ENCODE peak calls at places on chromosomes 2 and 18, in eight cellular contexts. P is T follicular helper cell; G is Panc1; D is omental fat pad; R is fibroblast of mammary gland; M is GM03348; K is activated T-helper 1 cell treated with anti-CD3 and anti-CD28 coated beads, Interleukin-12 subunit alpha, Interleukin-12 subunit beta, Interleukin-2, Interleukin-4 antibody, amounts not matched to agents 30 ng/mL and 10 ng/mL and 1 ng/mL, durations not matched to agents 14 hours and 24 hours and 36 hours; Z is iPS-NIHi11. Q is an unnamed sample.
A peak's percentile ranks its signal among the peaks of the same experiment; 100 is the strongest.

GRCh38 chr2:45009928-45010705 is 865 bp upstream of the SIX2 start:
- DNase-seq in Z (peak; percentile 63), R (peak; percentile 87), G (no peak), P (no peak), D (no peak), M (peak; percentile 78), K (no peak), Q (peak; percentile 81)

GRCh38 chr2:85539361-85540130 is 578 bp downstream of the MAT2A start:
- DNase-seq in G (no peak), K (peak; percentile 68), R (peak; percentile 56), Z (peak; percentile 40), M (peak; percentile 80), P (peak; percentile 61), D (peak; percentile 39), Q (peak; percentile 70)

GRCh38 chr2:169716229-169716886 is 17.3 kb upstream of the KLHL23 start:
- DNase-seq in P (no peak), Z (no peak), R (peak; percentile 91), K (no peak), G (no peak), M (peak; percentile 42), D (no peak), Q (peak; percentile 93)

GRCh38 chr2:227536445-227536844 is 62.2 kb upstream of the SCYGR2 start:
- DNase-seq in R (no peak), Z (no peak), G (no peak), K (no peak), P (no peak), M (no peak), D (no peak), Q (no peak)

GRCh38 chr18:78703297-78703696 is 276.3 kb upstream of the SALL3 start:
- DNase-seq in Z (peak; percentile 47), D (no peak), M (no peak), P (no peak), R (no peak), K (no peak), G (no peak), Q (no peak)

GRCh38 chr2:54666741-54667639 is 56.5 kb upstream of the EML6 start:
- DNase-seq in K (no peak), M (peak; percentile 15), R (peak; percentile 81), G (no peak), P (no peak), D (no peak), Z (no peak), Q (peak; percentile 84)

GRCh38 chr2:33210626-33211025 is 263.9 kb downstream of the LTBP1 start:
- DNase-seq in K (no peak), P (no peak), Z (peak; percentile 39), R (peak; percentile 99), D (no peak), G (peak; percentile 74), M (peak; percentile 86), Q (peak; percentile 95)

GRCh38 chr18:39772155-39772919 is 2182.7 kb upstream of the PIK3C3 start:
- DNase-seq in Z (no peak), P (no peak), G (no peak), R (peak; percentile 51), M (no peak), K (no peak), D (no peak), Q (no peak)

GRCh38 chr2:166351319-166351718 is 24.4 kb downstream of the SCN9A start:
- DNase-seq in P (no peak), Z (no peak), D (no peak), M (peak; percentile 30), G (no peak), R (peak; percentile 63), K (no peak), Q (no peak)

GRCh38 chr18:23828426-23828825 is 139.2 kb downstream of the LAMA3 start:
- DNase-seq in R (peak; percentile 82), K (peak; percentile 49), M (peak; percentile 36), P (peak; percentile 33), G (no peak), Z (no peak), D (no peak), Q (peak; percentile 89)

GRCh38 chr2:120205901-120206581 is 17.2 kb downstream of the TMEM185B start:
- DNase-seq in P (no peak), Z (peak; percentile 78), R (no peak), D (no peak), M (peak; percentile 40), K (no peak), G (no peak), Q (peak; percentile 15)

GRCh38 chr2:99881901-99882591 is 260.3 kb downstream of the AFF3 start:
- DNase-seq in M (peak; percentile 32), D (no peak), P (no peak), G (no peak), Z (peak; percentile 41), R (peak; percentile 82), K (no peak), Q (peak; percentile 90)

GRCh38 chr2:235024191-235024611 is 72.4 kb downstream of the SH3BP4 start:
- DNase-seq in G (no peak), K (no peak), P (no peak), Z (no peak), M (no peak), D (no peak), R (no peak), Q (peak; percentile 99)

GRCh38 chr18:55539240-55539639 is 48.8 kb downstream of the TCF4 start:
- DNase-seq in D (no peak), P (no peak), R (peak; percentile 66), Z (no peak), G (no peak), M (peak; percentile 9), K (no peak), Q (peak; percentile 78)

GRCh38 chr18:3654442-3655253 is 204.7 kb downstream of the TGIF1 start:
- DNase-seq in Z (no peak), G (no peak), R (no peak), P (no peak), M (no peak), K (no peak), D (no peak), Q (no peak)

GRCh38 chr2:127747621-127748020 is 46.3 kb downstream of the SFT2D3 start:
- DNase-seq in P (no peak), G (no peak), M (no peak), D (no peak), K (no peak), R (no peak), Z (no peak), Q (no peak)

GRCh38 chr2:150548527-150548926 is 61.1 kb upstream of the RND3 start:
- DNase-seq in K (no peak), Z (peak; percentile 51), R (peak; percentile 26), G (no peak), D (no peak), M (no peak), P (no peak), Q (peak; percentile 47)

GRCh38 chr2:9206991-9207640 is 504 bp downstream of the ASAP2 start:
- DNase-seq in P (no peak), D (no peak), G (no peak), M (no peak), R (no peak), K (no peak), Z (peak; percentile 49), Q (no peak)

GRCh38 chr18:10271481-10271880 is 183.0 kb upstream of the APCDD1 start:
- DNase-seq in M (no peak), K (no peak), Z (no peak), D (no peak), P (no peak), R (peak; percentile 78), G (no peak), Q (no peak)

GRCh38 chr18:46040747-46041104 is 31.3 kb downstream of the PSTPIP2 start:
- DNase-seq in G (no peak), D (no peak), K (no peak), M (no peak), R (no peak), Z (no peak), P (no peak), Q (no peak)

GRCh38 chr2:59206361-59206760 is 965.2 kb upstream of the FANCL start:
- DNase-seq in K (no peak), D (no peak), G (no peak), M (no peak), P (no peak), Z (no peak), R (no peak), Q (no peak)

GRCh38 chr2:237650455-237650850 is 23.1 kb downstream of the LRRFIP1 start:
- DNase-seq in G (no peak), P (no peak), Z (peak; percentile 68), R (no peak), M (no peak), K (no peak), D (no peak), Q (no peak)

GRCh38 chr2:231041061-231041689 is 3.9 kb downstream of the C2orf72 start:
- DNase-seq in Z (no peak), G (no peak), D (no peak), M (no peak), P (no peak), R (no peak), K (no peak), Q (peak; percentile 38)

GRCh38 chr2:64276417-64277095 is 132.3 kb upstream of the PELI1 start:
- DNase-seq in R (no peak), Z (peak; percentile 53), M (peak; percentile 75), D (no peak), K (no peak), P (no peak), G (no peak), Q (peak; percentile 47)

GRCh38 chr18:12946549-12947354 is 1.1 kb upstream of the SEH1L start:
- DNase-seq in G (no peak), K (no peak), R (peak; percentile 83), D (no peak), M (peak; percentile 79), Z (peak; percentile 26), P (no peak), Q (peak; percentile 79)

GRCh38 chr2:234324151-234324550 is 172.7 kb downstream of the ARL4C start:
- DNase-seq in P (no peak), G (no peak), R (peak; percentile 26), K (no peak), Z (no peak), M (no peak), D (no peak), Q (no peak)

GRCh38 chr18:12060182-12060870 is 33.3 kb upstream of the ANKRD62 start:
- DNase-seq in R (no peak), G (no peak), D (no peak), M (no peak), K (no peak), P (no peak), Z (peak; percentile 57), Q (no peak)

GRCh38 chr2:239440511-239440959 is 39.7 kb upstream of the HDAC4 start:
- DNase-seq in Z (peak; percentile 62), D (no peak), G (no peak), M (no peak), P (no peak), R (no peak), K (no peak), Q (peak; percentile 54)

GRCh38 chr2:241364781-241365180 is 8.7 kb downstream of the FARP2 start:
- DNase-seq in R (no peak), K (no peak), M (no peak), D (no peak), P (no peak), Z (no peak), G (no peak), Q (no peak)

GRCh38 chr2:2232167-2232566 is 98.9 kb downstream of the MYT1L start:
- DNase-seq in D (no peak), M (no peak), K (no peak), R (no peak), G (no peak), P (no peak), Z (no peak), Q (no peak)